ENCODE peak calls at places on chromosomes 11 and 22, in seven cellular contexts. W is tibial artery, P is esophagus muscularis mucosa, H is body of pancreas, D is adrenal gland, B is mammary epithelial cell, S is fibroblast of lung. Q is an unnamed sample. For H3K36me3, the result is how much of the 10 kb centered on the place peaks cover.

GRCh38 chr22:43263645-43264514 is 76.9 kb upstream of the TTLL12 start:
- DNase-seq in W (peak), P (no peak), H (peak), D (peak), B (peak), S (peak), Q (no peak)

GRCh38 chr11:48052183-48053040 is 72.1 kb downstream of the PTPRJ start:
- DNase-seq in W (no peak), P (no peak), H (peak), D (no peak), B (peak), S (peak), Q (peak)

GRCh38 chr22:50146440-50147228 is 23.9 kb upstream of the PANX2 start:
- DNase-seq in W (peak), P (no peak), H (peak), D (peak), B (peak), S (peak), Q (peak)

GRCh38 chr11:44634401-44635281 is 69.2 kb downstream of the CD82 start:
- DNase-seq in W (peak), P (peak), H (peak), D (peak), B (peak), S (peak), Q (peak)

GRCh38 chr11:19953342-19953741 is 206.9 kb downstream of the DBX1 start:
- DNase-seq in W (no peak), P (no peak), H (no peak), D (no peak), B (peak), S (peak), Q (no peak)

GRCh38 chr22:42190274-42190673 is 59.7 kb upstream of the CYP2D6 start:
- DNase-seq in W (no peak), P (no peak), H (no peak), D (peak), B (no peak), S (peak), Q (no peak)

GRCh38 chr11:20617346-20617745 is 17.9 kb downstream of the SLC6A5 start:
- DNase-seq in W (no peak), P (no peak), H (no peak), D (no peak), B (no peak), S (no peak), Q (no peak)

GRCh38 chr11:73322111-73322985 is 14.3 kb downstream of the ARHGEF17 start:
- DNase-seq in W (no peak), P (no peak), H (no peak), D (no peak), B (no peak), S (peak), Q (no peak)

GRCh38 chr22:40416636-40417035 is 46.2 kb downstream of the SGSM3 start:
- DNase-seq in W (no peak), P (no peak), H (no peak), D (no peak), B (no peak), S (no peak), Q (peak)

GRCh38 chr11:45141171-45141570 is 5.3 kb upstream of the PRDM11 start:
- DNase-seq in W (no peak), P (peak), H (no peak), D (no peak), B (no peak), S (no peak), Q (no peak)

GRCh38 chr11:76592025-76592914 is 78.3 kb downstream of the LRRC32 start:
- DNase-seq in W (no peak), P (peak), H (no peak), D (no peak), B (no peak), S (no peak), Q (no peak)

GRCh38 chr11:36110698-36111410 is 167.0 kb downstream of the LDLRAD3 start:
- DNase-seq in W (no peak), P (no peak), H (no peak), D (no peak), B (no peak), S (no peak), Q (no peak)

GRCh38 chr22:22201185-22201924 is 43.2 kb upstream of the VPREB1 start:
- DNase-seq in W (no peak), P (no peak), H (no peak), D (peak), B (no peak), S (no peak), Q (no peak)

GRCh38 chr11:103541186-103541795 is 432.1 kb downstream of the DYNC2H1 start:
- DNase-seq in W (no peak), P (peak), H (no peak), D (no peak), B (peak), S (no peak), Q (no peak)

GRCh38 chr22:38948181-38948940 is 9.0 kb upstream of the APOBEC3A start:
- DNase-seq in W (no peak), P (no peak), H (no peak), D (no peak), B (no peak), S (no peak), Q (peak)

GRCh38 chr11:118533769-118534729 is 3.1 kb downstream of the TMEM25 start:
- DNase-seq in W (no peak), P (no peak), H (no peak), D (no peak), B (no peak), S (no peak), Q (no peak)

GRCh38 chr11:47688101-47688500 is 27.1 kb downstream of the AGBL2 start:
- DNase-seq in W (no peak), P (no peak), H (no peak), D (no peak), B (no peak), S (no peak), Q (no peak)

GRCh38 chr11:40186401-40187091 is 1272.9 kb downstream of the LRRC4C start:
- DNase-seq in W (no peak), P (peak), H (no peak), D (no peak), B (no peak), S (peak), Q (no peak)

GRCh38 chr11:127485541-127485940 is 485.0 kb upstream of the KIRREL3 start:
- DNase-seq in W (no peak), P (peak), H (no peak), D (no peak), B (peak), S (peak), Q (no peak)

GRCh38 chr22:25759825-25760231 is 17.8 kb downstream of the MYO18B start:
- DNase-seq in W (peak), P (no peak), H (peak), D (peak), B (peak), S (peak), Q (no peak)

GRCh38 chr22:24432059-24432853 is 4.9 kb downstream of the ADORA2A start:
- DNase-seq in W (no peak), P (no peak), H (no peak), D (peak), B (peak), S (peak), Q (peak)

GRCh38 chr11:45270946-45271345 is 15.2 kb downstream of the SYT13 start:
- DNase-seq in W (no peak), P (no peak), H (no peak), D (no peak), B (no peak), S (no peak), Q (no peak)

GRCh38 chr11:66981976-66982578 is 7.0 kb downstream of the C11orf86 start:
- DNase-seq in W (peak), P (no peak), H (peak), D (peak), B (peak), S (peak), Q (peak)

GRCh38 chr22:49302530-49302929 is 525.1 kb downstream of the BRD1 start:
- DNase-seq in W (no peak), P (peak), H (peak), D (peak), B (no peak), S (no peak), Q (no peak)

GRCh38 chr22:23756891-23757290 is 2.7 kb upstream of the VPREB3 start:
- DNase-seq in W (no peak), P (no peak), H (no peak), D (no peak), B (no peak), S (no peak), Q (no peak)

GRCh38 chr11:100681064-100681502 is 6.0 kb upstream of the ARHGAP42 start:
- DNase-seq in W (peak), P (no peak), H (no peak), D (peak), B (peak), S (peak), Q (peak)

GRCh38 chr11:34027516-34028406 is 23.8 kb upstream of the CAPRIN1 start:
- DNase-seq in W (no peak), P (no peak), H (peak), D (no peak), B (no peak), S (no peak), Q (no peak)

GRCh38 chr11:112785104-112785503 is 176.1 kb upstream of the NCAM1 start:
- DNase-seq in W (no peak), P (no peak), H (no peak), D (no peak), B (no peak), S (peak), Q (no peak)

GRCh38 chr11:115965754-115966504 is 461.7 kb upstream of the CADM1 start:
- DNase-seq in W (no peak), P (no peak), H (no peak), D (no peak), B (no peak), S (peak), Q (peak)

GRCh38 chr11:74570266-74571061 is 21.9 kb upstream of the POLD3 start:
- DNase-seq in W (no peak), P (no peak), H (peak), D (peak), B (peak), S (peak), Q (no peak)

GRCh38 chr11:133403900-133404299 is 128.4 kb downstream of the OPCML start:
- DNase-seq in W (no peak), P (peak), H (no peak), D (peak), B (no peak), S (no peak), Q (no peak)
- TF ChIP-seq CTCF in W (no peak), P (no peak), H (no peak), D (no peak), B (peak), S (no peak), Q (no peak)

DNA sequence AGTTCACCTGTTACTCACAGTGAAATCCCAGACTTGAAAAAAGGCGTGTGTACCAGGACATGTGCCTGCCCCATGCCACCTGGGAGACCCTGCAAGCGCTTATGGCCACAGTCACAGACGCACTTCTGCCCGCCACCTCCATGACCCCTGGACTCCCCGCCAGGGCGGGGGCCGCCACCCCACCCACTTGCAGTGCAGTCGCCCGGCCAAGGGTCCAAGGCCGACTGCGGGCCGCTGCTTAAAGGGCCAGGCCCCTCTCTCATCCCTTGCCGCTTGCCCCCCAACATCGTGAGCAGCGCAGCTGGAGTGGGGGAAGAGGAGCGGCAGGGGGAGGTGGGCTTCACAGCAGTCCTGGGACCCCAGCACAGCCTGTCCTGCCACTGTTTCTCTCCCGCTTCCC is 10.8 kb downstream of the DUSP8 start:
- DNase-seq in W (no peak), P (no peak), H (no peak), D (no peak), B (no peak), S (no peak), Q (peak)
- H3K36me3 ChIP-seq in W (half or more), P (half or more), H (under half), D (under half), B (under half), S (under half), Q (under half)

DNA sequence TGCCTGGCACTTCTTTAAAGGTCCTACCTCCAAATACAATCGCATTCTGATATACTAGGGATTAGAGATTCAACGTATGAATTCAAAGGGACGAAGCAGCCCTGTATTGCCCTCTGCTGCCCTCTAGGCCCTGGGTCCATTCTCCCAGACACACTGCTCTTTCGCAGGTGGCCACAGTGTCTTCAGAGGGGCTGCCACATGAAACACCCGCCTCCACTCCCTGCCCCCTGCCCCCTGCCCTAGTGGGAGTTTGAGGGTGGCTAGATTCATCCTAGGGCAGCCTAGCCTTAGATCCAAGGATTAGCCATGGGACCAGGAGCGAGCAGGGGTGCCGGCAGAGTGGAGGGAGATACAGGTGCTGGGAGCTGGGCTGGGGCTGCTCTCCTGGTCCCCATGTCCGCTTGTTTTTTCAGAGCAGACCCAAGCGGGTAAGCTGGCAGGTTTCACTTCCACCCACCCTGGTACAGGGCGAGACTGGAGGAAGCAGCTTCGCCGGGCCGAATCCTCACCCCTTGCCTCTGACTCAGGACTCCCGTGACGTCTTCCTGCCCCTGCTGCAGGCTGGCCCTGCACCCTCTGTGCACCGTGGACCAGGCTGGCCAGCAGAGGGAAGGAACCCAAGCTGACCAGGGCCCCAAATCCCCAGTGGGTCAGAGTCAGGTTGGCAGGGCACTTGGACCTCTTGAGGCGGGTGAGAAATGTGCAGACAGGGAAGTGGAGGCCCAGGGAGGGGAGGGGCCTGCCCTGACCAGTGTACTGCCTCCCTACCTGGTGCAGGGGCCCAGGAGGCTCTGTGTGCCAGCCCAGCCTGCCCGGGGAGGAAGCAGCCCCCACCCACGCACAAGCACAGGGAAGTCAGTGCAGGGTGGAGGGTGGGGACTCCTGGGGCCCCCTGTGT is 28.4 kb upstream of the HMOX1 start:
- DNase-seq in W (peak), P (no peak), H (peak), D (peak), B (no peak), S (peak), Q (peak)
- TF ChIP-seq CTCF in W (no peak), P (no peak), H (no peak), D (no peak), B (peak), S (no peak), Q (peak)

DNA sequence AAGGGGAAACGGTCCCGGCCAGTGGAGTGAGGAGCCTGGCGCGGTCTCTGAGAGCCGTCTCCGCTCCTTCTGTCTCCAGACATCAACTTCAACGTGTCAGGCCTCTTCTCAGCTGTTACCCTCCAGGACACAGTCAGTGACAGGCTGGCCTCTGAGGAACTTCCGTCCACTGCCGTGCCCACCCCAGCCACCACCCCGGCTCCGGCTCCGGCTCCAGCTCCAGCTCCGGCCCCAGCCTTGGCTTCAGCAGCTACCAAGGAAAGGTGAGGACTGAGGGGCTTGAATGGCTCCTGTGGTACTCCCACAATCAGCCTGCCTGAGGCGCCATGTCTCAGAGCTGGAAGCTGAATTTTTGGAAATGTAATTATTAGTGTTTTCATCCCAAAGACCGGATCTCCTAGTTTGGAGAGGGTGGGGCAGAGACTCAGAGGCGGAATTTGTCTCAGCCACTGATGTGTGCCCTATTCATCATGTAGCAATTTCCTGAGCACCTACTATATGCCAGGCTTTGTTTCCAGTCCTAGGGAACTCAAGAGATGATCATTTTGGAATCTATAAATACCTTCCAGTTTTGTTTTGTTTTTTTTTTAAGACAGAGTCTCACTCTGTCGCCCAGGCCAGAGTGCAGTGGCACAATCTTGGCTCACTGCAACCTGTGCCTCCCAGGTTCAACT is 7.9 kb upstream of the PDXP start:
- DNase-seq in W (no peak), P (no peak), H (no peak), D (no peak), B (no peak), S (no peak), Q (no peak)
- H3K36me3 ChIP-seq in W (under half), P (under half), H (under half), D (under half), B (under half), S (under half), Q (half or more)

GRCh38 chr22:16932577-16932976 is 75.4 kb downstream of the GAB4 start:
- DNase-seq in W (no peak), P (no peak), H (no peak), D (peak), B (peak), S (no peak), Q (no peak)
- TF ChIP-seq CTCF in W (no peak), P (no peak), H (no peak), D (no peak), B (peak), S (no peak), Q (no peak)

GRCh38 chr11:7617032-7617431 is 56.3 kb downstream of the CYB5R2 start:
- DNase-seq in W (no peak), P (no peak), H (no peak), D (no peak), B (no peak), S (no peak), Q (no peak)
- H3K36me3 ChIP-seq in W (under half), P (under half), H (under half), D (under half), B (under half), S (under half), Q (under half)

DNA sequence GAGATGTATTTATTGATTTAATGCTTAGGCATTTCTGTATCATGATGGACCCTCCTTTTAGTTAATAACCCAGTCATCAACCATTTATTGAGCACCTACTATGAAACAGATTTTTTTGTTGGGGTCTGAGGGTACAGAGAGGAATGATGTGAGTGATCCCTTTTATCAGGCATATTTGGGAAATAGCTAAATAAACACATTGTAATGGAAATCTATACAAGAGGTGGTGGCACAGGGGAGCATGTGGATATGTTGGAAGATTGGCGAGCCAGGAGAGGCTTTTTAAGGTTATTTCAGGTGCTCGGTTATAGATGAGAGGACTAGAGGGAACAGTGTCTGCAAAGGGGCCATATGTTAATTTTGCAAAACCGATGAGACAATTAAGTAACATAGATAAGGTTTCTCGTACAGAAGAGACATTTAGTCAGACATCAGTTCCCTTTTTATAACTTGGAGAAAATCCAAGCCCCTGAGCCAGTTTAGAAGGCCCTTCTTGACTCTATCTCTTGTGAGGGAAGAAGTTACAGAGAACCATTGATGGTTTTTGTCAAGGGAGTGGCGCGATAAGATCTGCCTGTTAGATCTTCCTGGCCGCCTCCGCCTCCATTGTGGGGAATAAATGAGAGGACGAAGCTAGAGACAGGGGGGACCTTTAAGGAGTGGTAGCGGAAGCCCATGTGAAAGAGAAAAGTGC is 2.0 kb downstream of the ATXN10 start:
- DNase-seq in W (no peak), P (no peak), H (no peak), D (no peak), B (no peak), S (no peak), Q (no peak)
- TF ChIP-seq CTCF in W (no peak), P (no peak), H (no peak), D (no peak), B (no peak), S (no peak), Q (no peak)

DNA sequence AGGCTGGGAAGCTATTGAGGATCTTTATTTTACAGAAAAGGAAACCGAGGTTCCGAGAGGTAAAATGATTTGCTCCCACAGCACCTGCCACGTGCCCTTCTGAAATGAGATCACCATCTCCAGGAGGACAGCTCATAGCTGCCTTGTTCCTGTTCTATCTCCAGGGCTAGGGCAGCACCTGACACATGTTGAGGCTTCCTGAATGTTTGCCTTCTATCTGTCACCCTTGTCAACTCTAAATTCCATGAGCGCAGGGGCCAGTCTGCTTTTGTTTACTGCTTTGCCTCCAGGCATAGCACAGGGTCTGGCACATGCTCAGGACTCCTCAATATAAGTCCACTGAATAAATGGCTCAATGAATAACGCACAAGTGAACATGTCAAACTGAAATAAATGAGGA is 24.1 kb downstream of the ASCC2 start:
- DNase-seq in W (no peak), P (no peak), H (no peak), D (no peak), B (no peak), S (no peak), Q (no peak)
- H3K36me3 ChIP-seq in W (half or more), P (half or more), H (under half), D (half or more), B (under half), S (under half), Q (half or more)